ENCODE peak calls at places on chromosomes 1 and 21, in seven cellular contexts. E, W, X, R, L, A and T are unnamed samples.

GRCh38 chr1:78836736-78837135 is 169.8 kb downstream of the ADGRL4 start:
- DNase-seq in R (no peak), E (no peak), A (no peak), L (peak; percentile 36), X (no peak), W (no peak), T (no peak)

GRCh38 chr21:39564200-39564599 is 48.5 kb upstream of the B3GALT5 start:
- DNase-seq in L (no peak), R (no peak), W (no peak), X (peak; percentile 63), E (no peak), A (no peak), T (no peak)

GRCh38 chr1:198651685-198652400 is 13.0 kb downstream of the PTPRC start:
- DNase-seq in L (no peak), E (no peak), R (no peak), A (no peak), W (no peak), X (no peak), T (no peak)

GRCh38 chr1:65478379-65479026 is 58.0 kb downstream of the LEPR start:
- DNase-seq in W (no peak), X (no peak), R (no peak), E (no peak), A (no peak), L (peak; percentile 38), T (peak; percentile 28)

GRCh38 chr1:59178339-59178744 is 118.6 kb upstream of the FGGY start:
- DNase-seq in W (no peak), E (peak; percentile 76), X (peak; percentile 15), R (no peak), L (peak; percentile 89), A (no peak), T (no peak)

GRCh38 chr1:48917070-48917454 is 140.4 kb upstream of the BEND5 start:
- DNase-seq in A (no peak), W (no peak), X (no peak), E (no peak), R (no peak), L (no peak), T (no peak)

GRCh38 chr1:156421062-156421938 is 52.3 kb downstream of the RHBG start:
- DNase-seq in W (peak; percentile 75), R (peak; percentile 92), E (peak; percentile 80), X (peak; percentile 72), A (no peak), L (peak; percentile 46), T (peak; percentile 79)

GRCh38 chr1:48761411-48761810 is 15.3 kb downstream of the BEND5 start:
- DNase-seq in A (no peak), W (no peak), L (peak; percentile 80), E (no peak), X (no peak), R (no peak), T (no peak)

GRCh38 chr1:53362851-53363642 is 35.2 kb upstream of the LRP8 start:
- DNase-seq in R (no peak), A (peak; percentile 57), X (peak; percentile 2), E (peak; percentile 34), L (no peak), W (no peak), T (no peak)

DNA sequence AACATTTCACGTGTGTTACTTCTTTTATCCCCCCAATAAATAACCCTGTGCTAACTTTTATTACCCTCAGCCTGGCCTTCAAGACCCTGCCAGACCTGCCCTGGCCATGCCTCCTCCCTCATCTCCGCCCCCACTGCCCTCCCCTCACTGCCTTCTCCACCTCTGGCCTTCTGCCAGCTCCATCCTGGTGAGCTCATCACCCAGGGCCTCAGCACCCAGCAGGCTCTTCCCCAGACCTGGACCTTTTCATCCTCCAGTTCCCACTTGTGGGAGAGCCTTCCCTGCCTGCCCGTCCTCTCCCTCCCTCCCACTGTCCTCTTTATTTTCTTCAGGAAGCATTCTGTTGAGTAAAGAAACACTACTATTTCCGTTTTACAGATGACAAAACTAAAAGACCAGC is 72.0 kb downstream of the SLC66A1 start:
- DNase-seq in W (no peak), A (no peak), E (no peak), R (no peak), L (no peak), X (peak; percentile 61), T (no peak)
- H3K36me3 ChIP-seq in W (peaks cover 3% of the 10 kb centered on the region), A (peaks cover 44% of the 10 kb centered on the region), E (peaks cover 30% of the 10 kb centered on the region), R (peaks cover 40% of the 10 kb centered on the region), L (peaks cover 17% of the 10 kb centered on the region), X (peaks cover 2% of the 10 kb centered on the region), T (peaks cover 2% of the 10 kb centered on the region)

GRCh38 chr1:203128691-203129500 is 1.4 kb downstream of the ADORA1 start:
- DNase-seq in L (no peak), W (no peak), A (peak; percentile 70), X (no peak), R (peak; percentile 63), E (peak; percentile 52), T (no peak)
- H3K4me1 ChIP-seq in L (peaks cover 4% of the 10 kb centered on the region), W (peaks cover 14% of the 10 kb centered on the region), A (peaks cover 23% of the 10 kb centered on the region), X (peaks cover 62% of the 10 kb centered on the region), R (peaks cover 42% of the 10 kb centered on the region), E (peaks cover 14% of the 10 kb centered on the region), T (peaks cover 57% of the 10 kb centered on the region)

GRCh38 chr1:209105769-209106168 is 477.7 kb upstream of the CAMK1G start:
- DNase-seq in X (no peak), E (no peak), R (no peak), A (no peak), L (no peak), W (no peak), T (no peak)

GRCh38 chr1:209104646-209105045 is 478.9 kb upstream of the CAMK1G start:
- DNase-seq in X (no peak), R (no peak), A (no peak), E (no peak), L (no peak), W (no peak), T (no peak)

GRCh38 chr1:209106861-209107260 is 476.7 kb upstream of the CAMK1G start:
- DNase-seq in A (no peak), W (no peak), L (no peak), E (no peak), R (no peak), X (no peak), T (no peak)

GRCh38 chr1:209107535-209107934 is 476.0 kb upstream of the CAMK1G start:
- DNase-seq in X (no peak), L (no peak), R (no peak), W (no peak), A (no peak), E (no peak), T (no peak)

DNA sequence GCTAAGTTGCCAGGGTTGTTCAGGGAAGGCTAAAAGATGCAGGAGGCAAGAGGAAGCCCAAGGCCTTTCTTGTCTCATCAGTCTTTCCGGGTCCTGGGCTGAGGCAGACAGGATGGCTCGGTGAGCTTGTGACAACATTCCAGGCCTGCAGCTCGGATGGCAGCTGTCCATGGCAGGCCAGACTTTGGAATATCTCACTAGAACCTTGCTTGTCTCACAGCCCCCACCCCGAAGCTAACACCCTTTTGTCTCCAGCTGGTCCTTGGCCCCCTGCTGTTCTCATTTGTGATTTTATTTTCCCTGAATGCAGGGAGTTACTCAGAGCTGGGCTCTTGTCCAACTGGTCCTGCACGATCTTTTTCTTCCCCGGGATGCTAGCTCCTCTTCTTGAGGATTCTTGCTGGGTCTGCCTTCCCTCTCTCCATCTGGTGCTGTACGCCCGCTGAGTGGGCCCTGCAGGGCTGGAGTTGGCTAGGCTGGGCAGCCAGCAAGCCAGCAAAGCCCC is 477.2 kb upstream of the CAMK1G start:
- DNase-seq in E (no peak), X (peak; percentile 5), W (no peak), R (peak; percentile 26), L (peak; percentile 53), A (no peak), T (peak; percentile 10)
- TF ChIP-seq CTCF in E (no peak), X (no peak), W (no peak), R (no peak), L (peak; percentile 32), A (no peak), T (no peak)

GRCh38 chr1:19372602-19373001 is 60.5 kb downstream of the SLC66A1 start:
- DNase-seq in E (no peak), A (no peak), R (no peak), L (no peak), X (no peak), W (no peak), T (no peak)

GRCh38 chr1:19372136-19372514 is 60.0 kb downstream of the SLC66A1 start:
- DNase-seq in R (no peak), L (no peak), E (no peak), W (no peak), X (no peak), A (no peak), T (no peak)

GRCh38 chr1:19374402-19374801 is 62.3 kb downstream of the SLC66A1 start:
- DNase-seq in R (no peak), W (no peak), X (no peak), A (no peak), L (no peak), E (no peak), T (no peak)

GRCh38 chr1:19374926-19375325 is 62.8 kb downstream of the SLC66A1 start:
- DNase-seq in X (no peak), E (no peak), W (no peak), L (no peak), R (no peak), A (no peak), T (no peak)

DNA sequence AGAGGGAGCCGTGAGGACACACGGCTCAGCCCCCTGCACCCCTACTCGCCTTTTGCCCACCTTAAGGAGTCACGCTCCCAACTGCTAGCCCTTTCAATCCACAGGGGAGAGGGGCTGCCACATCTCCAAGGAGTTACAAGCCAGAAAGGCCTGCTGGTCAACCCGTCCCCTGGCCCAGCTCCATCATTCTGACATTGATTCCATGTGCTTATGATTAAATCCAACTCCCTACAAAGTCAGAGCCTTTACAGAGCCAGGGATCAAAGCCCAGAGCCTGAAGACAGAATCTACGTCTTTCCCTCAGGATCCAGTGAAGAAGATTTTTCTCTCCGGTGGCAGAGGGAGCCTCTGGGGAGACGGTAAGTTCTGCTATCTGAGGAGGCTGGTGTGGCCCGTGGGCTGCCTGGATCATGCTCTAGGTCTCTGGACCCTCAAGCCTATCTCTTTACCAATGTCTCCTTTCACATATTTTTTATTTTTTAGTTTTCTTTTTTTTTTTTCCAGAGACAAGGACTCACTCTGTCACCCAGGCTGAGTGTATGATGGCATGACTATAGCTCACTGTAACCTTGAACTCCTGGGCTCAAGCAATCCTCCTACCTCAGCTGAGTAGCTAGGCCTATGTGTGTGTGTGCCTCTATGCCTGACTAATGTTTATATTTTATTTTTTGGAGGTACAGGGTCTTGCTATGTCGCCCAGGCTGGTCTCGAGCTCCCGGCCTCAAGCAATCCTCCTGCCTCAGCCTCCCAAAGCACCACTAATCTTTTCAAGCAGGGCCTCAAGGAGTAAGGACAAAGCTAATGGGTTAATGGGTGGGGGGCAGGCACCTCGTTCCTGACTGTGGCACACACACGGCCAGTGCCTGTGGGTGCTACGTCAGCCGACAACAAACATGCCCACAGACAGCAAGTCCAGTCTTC is 61.3 kb downstream of the SLC66A1 start:
- DNase-seq in W (no peak), E (no peak), A (no peak), X (no peak), L (no peak), R (no peak), T (no peak)
- H3K36me3 ChIP-seq in W (peaks cover 7% of the 10 kb centered on the region), E (peaks cover 25% of the 10 kb centered on the region), A (peaks cover 58% of the 10 kb centered on the region), X (no peaks in the 10 kb centered on the region), L (peaks cover 15% of the 10 kb centered on the region), R (peaks cover 47% of the 10 kb centered on the region), T (peaks cover 24% of the 10 kb centered on the region)

DNA sequence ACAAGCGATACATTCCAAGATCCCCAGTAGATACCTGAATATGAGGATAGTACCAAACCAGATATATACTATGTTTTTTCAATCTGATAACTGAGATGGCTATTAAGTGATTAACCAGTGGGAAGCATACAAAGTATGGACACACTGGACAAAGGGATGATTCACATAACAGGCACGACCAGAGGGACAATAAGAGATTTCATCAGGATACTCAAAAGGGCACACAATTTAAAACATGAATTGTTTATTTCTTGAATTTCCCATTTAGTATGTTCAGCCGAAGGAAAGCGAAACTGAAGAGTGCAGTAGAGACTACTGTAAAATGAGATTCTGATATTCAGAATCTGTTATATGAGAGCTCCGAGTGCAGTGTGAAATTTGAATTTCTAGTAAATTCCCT is 10.6 kb downstream of the ZZZ3 start:
- DNase-seq in R (no peak), E (no peak), A (no peak), X (no peak), W (no peak), L (peak; percentile 28), T (peak; percentile 16)
- H3K4me1 ChIP-seq in R (peaks cover 19% of the 10 kb centered on the region), E (no peaks in the 10 kb centered on the region), A (no peaks in the 10 kb centered on the region), X (peaks cover 47% of the 10 kb centered on the region), W (peaks cover 2% of the 10 kb centered on the region), L (peaks cover 12% of the 10 kb centered on the region), T (peaks cover 7% of the 10 kb centered on the region)